ENCODE peak calls at places on chromosome 18, in six cellular contexts. W is HFF-Myc, F is fibroblast of mammary gland, L is adrenal gland, A is neural progenitor cell, E is right atrium auricular region. B is an unnamed sample.

GRCh38 chr18:56009451-56009850 is 421.5 kb upstream of the TCF4 start:
- DNase-seq in W (no peak), F (no peak), L (no peak), A (peak), E (no peak), B (no peak)

GRCh38 chr18:70333757-70334156 is 44.9 kb downstream of the SOCS6 start:
- DNase-seq in W (no peak), F (peak), L (no peak), A (no peak), E (no peak), B (peak)

GRCh38 chr18:37403100-37403781 is 162.4 kb downstream of the CELF4 start:
- DNase-seq in W (peak), F (peak), L (peak), A (no peak), E (peak), B (peak)

GRCh38 chr18:21393986-21394385 is 152.0 kb downstream of the GREB1L start:
- DNase-seq in W (no peak), F (peak), L (peak), A (no peak), E (no peak), B (peak)

GRCh38 chr18:72376256-72376655 is 167.9 kb downstream of the CBLN2 start:
- DNase-seq in W (no peak), F (no peak), L (no peak), A (no peak), E (no peak), B (no peak)

GRCh38 chr18:48022021-48022420 is 91.6 kb upstream of the SMAD2 start:
- DNase-seq in W (no peak), F (no peak), L (no peak), A (no peak), E (no peak), B (no peak)

GRCh38 chr18:35378206-35378795 is 1.2 kb upstream of the ZNF396 start:
- DNase-seq in W (no peak), F (peak), L (no peak), A (no peak), E (no peak), B (peak)

GRCh38 chr18:61722247-61722646 is 170.6 kb downstream of the RNF152 start:
- DNase-seq in W (no peak), F (no peak), L (no peak), A (no peak), E (no peak), B (no peak)

GRCh38 chr18:8750954-8751415 is 45.6 kb downstream of the MTCL1 start:
- DNase-seq in W (peak), F (peak), L (no peak), A (no peak), E (peak), B (peak)

GRCh38 chr18:9637036-9637767 is 22.8 kb upstream of the PPP4R1 start:
- DNase-seq in W (no peak), F (peak), L (no peak), A (no peak), E (no peak), B (peak)

GRCh38 chr18:8020133-8020846 is 453.2 kb downstream of the PTPRM start:
- DNase-seq in W (no peak), F (no peak), L (no peak), A (no peak), E (no peak), B (no peak)

GRCh38 chr18:72056171-72056570 is 488.0 kb downstream of the CBLN2 start:
- DNase-seq in W (no peak), F (no peak), L (no peak), A (no peak), E (no peak), B (no peak)

GRCh38 chr18:50877545-50878265 is 1.2 kb upstream of the ME2 start:
- DNase-seq in W (no peak), F (no peak), L (no peak), A (no peak), E (no peak), B (no peak)

GRCh38 chr18:48790869-48791635 is 159.7 kb downstream of the SMAD7 start:
- DNase-seq in W (no peak), F (no peak), L (peak), A (no peak), E (no peak), B (no peak)

GRCh38 chr18:13137939-13138821 is 80.4 kb upstream of the LDLRAD4 start:
- DNase-seq in W (no peak), F (peak), L (peak), A (no peak), E (peak), B (peak)

GRCh38 chr18:62781262-62781661 is 65.9 kb downstream of the PHLPP1 start:
- DNase-seq in W (no peak), F (no peak), L (no peak), A (no peak), E (no peak), B (no peak)

GRCh38 chr18:40413160-40413559 is 1541.9 kb upstream of the PIK3C3 start:
- DNase-seq in W (peak), F (peak), L (peak), A (peak), E (no peak), B (peak)

GRCh38 chr18:460791-461190 is 39.7 kb downstream of the COLEC12 start:
- DNase-seq in W (no peak), F (no peak), L (no peak), A (no peak), E (no peak), B (no peak)

GRCh38 chr18:44973282-44973681 is 292.6 kb downstream of the SETBP1 start:
- DNase-seq in W (no peak), F (peak), L (no peak), A (peak), E (no peak), B (peak)

GRCh38 chr18:10101293-10101701 is 187.5 kb downstream of the VAPA start:
- DNase-seq in W (no peak), F (peak), L (peak), A (peak), E (no peak), B (peak)

GRCh38 chr18:10230072-10230471 is 224.4 kb upstream of the APCDD1 start:
- DNase-seq in W (peak), F (peak), L (peak), A (no peak), E (no peak), B (peak)

GRCh38 chr18:9466911-9467310 is 8.4 kb upstream of the RALBP1 start:
- DNase-seq in W (no peak), F (peak), L (no peak), A (no peak), E (no peak), B (peak)

GRCh38 chr18:69397096-69397495 is 3.6 kb upstream of the DOK6 start:
- DNase-seq in W (peak), F (peak), L (no peak), A (peak), E (no peak), B (no peak)

GRCh38 chr18:60684843-60685513 is 312.4 kb upstream of the MC4R start:
- DNase-seq in W (no peak), F (peak), L (no peak), A (peak), E (no peak), B (peak)

GRCh38 chr18:10013621-10014543 is 100.1 kb downstream of the VAPA start:
- DNase-seq in W (no peak), F (no peak), L (no peak), A (no peak), E (no peak), B (no peak)

GRCh38 chr18:48996041-48996440 is 45.3 kb upstream of the SMAD7 start:
- DNase-seq in W (no peak), F (no peak), L (no peak), A (no peak), E (no peak), B (no peak)

GRCh38 chr18:57135705-57136104 is 11.2 kb upstream of the BOD1L2 start:
- DNase-seq in W (no peak), F (no peak), L (no peak), A (no peak), E (no peak), B (no peak)
- TF ChIP-seq CTCF in W (no peak), F (peak), L (no peak), A (peak), E (no peak), B (peak)

GRCh38 chr18:75227535-75227934 is 16.9 kb downstream of the TSHZ1 start:
- DNase-seq in W (no peak), F (no peak), L (no peak), A (no peak), E (no peak), B (peak)
- H3K4me3 ChIP-seq in W (no peak), F (no peak), L (no peak), A (no peak), E (peak), B (no peak)

GRCh38 chr18:79782566-79783308 is 15.0 kb upstream of the KCNG2 start:
- DNase-seq in W (no peak), F (no peak), L (no peak), A (no peak), E (no peak), B (no peak)
- TF ChIP-seq CTCF in W (no peak), F (no peak), L (no peak), A (no peak), E (no peak), B (no peak)

GRCh38 chr18:46338761-46339160 is 234.6 kb downstream of the HAUS1 start:
- DNase-seq in W (no peak), F (no peak), L (no peak), A (peak), E (no peak), B (no peak)

GRCh38 chr18:46336278-46337205 is 232.4 kb downstream of the HAUS1 start:
- DNase-seq in W (no peak), F (no peak), L (no peak), A (no peak), E (no peak), B (no peak)

GRCh38 chr18:46337206-46337710 is 233.1 kb downstream of the HAUS1 start:
- DNase-seq in W (no peak), F (no peak), L (no peak), A (peak), E (no peak), B (no peak)

GRCh38 chr18:46340716-46341115 is 236.5 kb downstream of the HAUS1 start:
- DNase-seq in W (no peak), F (no peak), L (no peak), A (no peak), E (no peak), B (no peak)

GRCh38 chr18:46338213-46338612 is 234.0 kb downstream of the HAUS1 start:
- DNase-seq in W (no peak), F (no peak), L (no peak), A (peak), E (no peak), B (no peak)
- H3K4me3 ChIP-seq in W (no peak), F (no peak), L (no peak), A (peak), E (no peak), B (no peak)